ENCODE peak calls at places on chromosome 15, in nine cellular contexts. K, F, M, E, X, B, A, Y and N are unnamed samples.

GRCh38 chr15:48940508-48940907 is 23.2 kb downstream of the SHC4 start:
- DNase-seq in K (peak), F (no peak), M (peak), E (no peak), X (no peak), B (peak), A (no peak), Y (no peak), N (peak)

GRCh38 chr15:50077655-50078054 is 41.4 kb downstream of the ATP8B4 start:
- DNase-seq in K (no peak), F (no peak), M (no peak), E (no peak), X (no peak), B (no peak), A (no peak), Y (no peak), N (no peak)

GRCh38 chr15:58506787-58507671 is 75.2 kb downstream of the LIPC start:
- DNase-seq in K (no peak), F (no peak), M (no peak), E (no peak), X (peak), B (no peak), A (no peak), Y (no peak), N (no peak)

GRCh38 chr15:33242669-33243191 is 48.2 kb upstream of the FMN1 start:
- DNase-seq in K (peak), F (no peak), M (no peak), E (no peak), X (peak), B (peak), A (no peak), Y (no peak), N (no peak)

GRCh38 chr15:63985221-63986184 is 60.8 kb downstream of the DAPK2 start:
- DNase-seq in K (no peak), F (peak), M (no peak), E (peak), X (no peak), B (no peak), A (peak), Y (peak), N (no peak)

GRCh38 chr15:66600240-66600627 is 34.4 kb upstream of the LCTL start:
- DNase-seq in K (no peak), F (no peak), M (no peak), E (no peak), X (no peak), B (no peak), A (no peak), Y (no peak), N (no peak)

GRCh38 chr15:51240066-51240465 is 98.3 kb downstream of the CYP19A1 start:
- DNase-seq in K (no peak), F (no peak), M (no peak), E (no peak), X (no peak), B (no peak), A (no peak), Y (no peak), N (no peak)

GRCh38 chr15:69751575-69751974 is 299.0 kb downstream of the RPLP1 start:
- DNase-seq in K (no peak), F (no peak), M (no peak), E (no peak), X (no peak), B (no peak), A (no peak), Y (no peak), N (no peak)

GRCh38 chr15:74768771-74769342 is 13.0 kb upstream of the CSK start:
- DNase-seq in K (peak), F (peak), M (no peak), E (no peak), X (peak), B (peak), A (peak), Y (no peak), N (no peak)

GRCh38 chr15:69424748-69425413 is 10.7 kb downstream of the KIF23 start:
- DNase-seq in K (peak), F (no peak), M (no peak), E (no peak), X (no peak), B (no peak), A (no peak), Y (no peak), N (no peak)

GRCh38 chr15:98744506-98744905 is 96.2 kb downstream of the IGF1R start:
- DNase-seq in K (no peak), F (no peak), M (no peak), E (no peak), X (no peak), B (no peak), A (no peak), Y (no peak), N (no peak)

GRCh38 chr15:99844150-99844549 is 110.9 kb upstream of the LYSMD4 start:
- DNase-seq in K (no peak), F (no peak), M (no peak), E (no peak), X (no peak), B (no peak), A (no peak), Y (no peak), N (no peak)

GRCh38 chr15:59904450-59904979 is 99.6 kb upstream of the FOXB1 start:
- DNase-seq in K (no peak), F (no peak), M (no peak), E (no peak), X (peak), B (no peak), A (no peak), Y (no peak), N (no peak)

GRCh38 chr15:25329685-25330084 is 109.1 kb downstream of the UBE3A start:
- DNase-seq in K (no peak), F (no peak), M (no peak), E (no peak), X (no peak), B (no peak), A (no peak), Y (no peak), N (no peak)

DNA sequence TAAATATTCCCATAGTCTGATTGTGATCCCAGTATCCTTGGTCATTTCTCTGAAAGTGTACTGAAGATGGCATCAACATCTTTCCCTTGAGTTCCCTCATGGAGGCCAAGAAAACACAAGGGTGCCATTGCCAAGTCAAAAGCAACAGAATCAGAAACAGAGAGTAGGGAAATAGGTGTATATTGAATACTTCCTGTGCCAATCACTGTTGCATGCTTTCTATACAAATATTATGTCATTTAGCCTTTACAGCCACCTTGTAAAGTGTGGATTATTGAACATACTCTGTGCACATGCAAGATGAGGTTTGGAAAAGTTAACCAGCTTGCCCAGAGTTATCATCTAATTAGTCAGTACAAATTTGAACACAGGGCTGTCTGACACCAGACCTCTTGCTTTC is 117.9 kb downstream of the MAP2K5 start:
- DNase-seq in K (no peak), F (no peak), M (no peak), E (no peak), X (no peak), B (no peak), A (no peak), Y (no peak), N (no peak)
- H3K4me3 ChIP-seq in K (no peak), F (no peak), M (no peak), E (no peak), X (no peak), B (no peak), A (no peak), Y (no peak), N (no peak)

GRCh38 chr15:90021108-90021507 is 20.0 kb downstream of the ZNF710 start:
- DNase-seq in K (no peak), F (no peak), M (no peak), E (no peak), X (no peak), B (no peak), A (no peak), Y (no peak), N (no peak)
- H3K4me3 ChIP-seq in K (no peak), F (no peak), M (no peak), E (no peak), X (no peak), B (no peak), A (no peak), Y (no peak), N (no peak)

GRCh38 chr15:31435891-31436628 is 109.4 kb downstream of the KLF13 start:
- DNase-seq in K (no peak), F (no peak), M (no peak), E (no peak), X (no peak), B (no peak), A (peak), Y (no peak), N (no peak)
- H3K4me3 ChIP-seq in K (peak), F (no peak), M (no peak), E (no peak), X (no peak), B (no peak), A (no peak), Y (no peak), N (no peak)

GRCh38 chr15:89379423-89379735 is 44.8 kb upstream of the POLG start:
- DNase-seq in K (no peak), F (no peak), M (no peak), E (no peak), X (peak), B (no peak), A (no peak), Y (no peak), N (no peak)

GRCh38 chr15:89379818-89380217 is 45.2 kb upstream of the POLG start:
- DNase-seq in K (no peak), F (no peak), M (no peak), E (no peak), X (peak), B (no peak), A (no peak), Y (no peak), N (no peak)

GRCh38 chr15:89377042-89377841 is 42.6 kb upstream of the POLG start:
- DNase-seq in K (no peak), F (no peak), M (no peak), E (no peak), X (peak), B (no peak), A (no peak), Y (no peak), N (no peak)

GRCh38 chr15:89377842-89378698 is 43.4 kb upstream of the POLG start:
- DNase-seq in K (peak), F (no peak), M (no peak), E (no peak), X (peak), B (no peak), A (peak), Y (no peak), N (no peak)

DNA sequence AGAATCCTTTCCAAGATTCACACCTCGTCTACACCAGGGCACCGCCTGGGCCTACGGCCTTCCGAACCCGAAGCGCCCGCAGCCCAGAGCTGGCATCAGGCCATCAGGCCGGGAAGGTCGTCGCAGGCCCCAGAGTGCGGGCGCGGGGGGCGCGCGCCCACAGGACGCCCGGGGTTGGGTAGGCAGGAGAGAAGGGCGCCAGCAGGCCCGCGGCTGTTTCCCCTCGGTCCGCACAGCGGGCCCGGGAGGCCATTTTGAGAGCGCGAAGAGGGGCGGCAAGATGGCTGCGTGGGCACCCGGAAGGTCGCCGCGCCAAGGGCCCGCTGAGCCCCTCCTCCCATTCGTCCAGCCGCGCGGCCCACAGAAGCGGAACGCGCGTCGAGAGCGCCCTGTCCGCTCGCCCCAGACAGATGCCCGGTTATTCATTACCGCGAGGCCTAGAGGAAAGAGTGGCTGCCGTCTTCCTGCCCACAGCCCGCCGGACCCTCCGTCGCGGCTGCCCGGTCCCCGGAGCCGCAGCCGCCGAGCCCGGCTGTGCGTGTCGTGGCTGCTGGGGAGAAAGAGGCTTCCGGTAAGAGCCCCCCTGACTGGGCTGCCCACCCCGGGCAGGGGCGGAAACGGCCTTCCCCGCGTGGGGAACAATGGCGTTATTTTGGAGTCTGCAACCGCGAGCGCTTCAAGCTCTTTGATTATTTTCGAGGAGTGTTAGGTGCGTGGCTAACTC is 44.2 kb upstream of the POLG start:
- DNase-seq in K (no peak), F (no peak), M (no peak), E (no peak), X (peak), B (no peak), A (no peak), Y (no peak), N (no peak)
- H3K4me3 ChIP-seq in K (no peak), F (peak), M (no peak), E (no peak), X (peak), B (peak), A (no peak), Y (peak), N (no peak)

GRCh38 chr15:96053039-96054021 is 277.2 kb upstream of the NR2F2 start:
- DNase-seq in K (no peak), F (no peak), M (no peak), E (peak), X (peak), B (peak), A (no peak), Y (peak), N (no peak)

GRCh38 chr15:96054029-96054428 is 276.5 kb upstream of the NR2F2 start:
- DNase-seq in K (no peak), F (no peak), M (no peak), E (no peak), X (peak), B (no peak), A (no peak), Y (no peak), N (no peak)

GRCh38 chr15:96051598-96051997 is 278.9 kb upstream of the NR2F2 start:
- DNase-seq in K (no peak), F (no peak), M (no peak), E (no peak), X (no peak), B (no peak), A (no peak), Y (no peak), N (no peak)

GRCh38 chr15:96052154-96052553 is 278.3 kb upstream of the NR2F2 start:
- DNase-seq in K (no peak), F (no peak), M (no peak), E (no peak), X (no peak), B (no peak), A (no peak), Y (no peak), N (no peak)

GRCh38 chr15:96052572-96053038 is 277.9 kb upstream of the NR2F2 start:
- DNase-seq in K (no peak), F (no peak), M (no peak), E (no peak), X (peak), B (no peak), A (no peak), Y (no peak), N (no peak)
- H3K4me3 ChIP-seq in K (peak), F (peak), M (no peak), E (peak), X (peak), B (peak), A (no peak), Y (peak), N (no peak)

DNA sequence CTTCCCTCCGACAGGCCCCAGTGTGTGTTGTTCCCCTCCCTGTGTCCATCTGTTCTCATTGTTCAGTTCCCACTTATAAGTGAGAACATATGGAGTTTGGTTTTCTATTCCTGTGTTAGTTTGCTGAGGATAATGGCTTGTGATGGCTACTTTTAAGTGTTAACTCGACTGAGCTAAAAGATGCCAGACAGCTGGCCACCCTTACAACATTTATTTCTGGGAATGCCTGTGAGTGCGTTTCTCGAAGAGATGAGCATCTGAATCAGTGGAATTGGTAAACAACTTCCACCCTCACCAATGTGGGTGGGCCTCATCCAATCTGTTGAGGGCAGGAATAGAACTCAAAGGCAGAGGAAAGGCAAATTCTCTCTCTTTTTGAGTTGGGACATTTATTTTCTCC is 24.8 kb upstream of the TM2D3 start:
- DNase-seq in K (peak), F (no peak), M (no peak), E (no peak), X (no peak), B (no peak), A (no peak), Y (no peak), N (peak)
- H3K4me3 ChIP-seq in K (no peak), F (no peak), M (no peak), E (no peak), X (no peak), B (no peak), A (no peak), Y (no peak), N (no peak)

DNA sequence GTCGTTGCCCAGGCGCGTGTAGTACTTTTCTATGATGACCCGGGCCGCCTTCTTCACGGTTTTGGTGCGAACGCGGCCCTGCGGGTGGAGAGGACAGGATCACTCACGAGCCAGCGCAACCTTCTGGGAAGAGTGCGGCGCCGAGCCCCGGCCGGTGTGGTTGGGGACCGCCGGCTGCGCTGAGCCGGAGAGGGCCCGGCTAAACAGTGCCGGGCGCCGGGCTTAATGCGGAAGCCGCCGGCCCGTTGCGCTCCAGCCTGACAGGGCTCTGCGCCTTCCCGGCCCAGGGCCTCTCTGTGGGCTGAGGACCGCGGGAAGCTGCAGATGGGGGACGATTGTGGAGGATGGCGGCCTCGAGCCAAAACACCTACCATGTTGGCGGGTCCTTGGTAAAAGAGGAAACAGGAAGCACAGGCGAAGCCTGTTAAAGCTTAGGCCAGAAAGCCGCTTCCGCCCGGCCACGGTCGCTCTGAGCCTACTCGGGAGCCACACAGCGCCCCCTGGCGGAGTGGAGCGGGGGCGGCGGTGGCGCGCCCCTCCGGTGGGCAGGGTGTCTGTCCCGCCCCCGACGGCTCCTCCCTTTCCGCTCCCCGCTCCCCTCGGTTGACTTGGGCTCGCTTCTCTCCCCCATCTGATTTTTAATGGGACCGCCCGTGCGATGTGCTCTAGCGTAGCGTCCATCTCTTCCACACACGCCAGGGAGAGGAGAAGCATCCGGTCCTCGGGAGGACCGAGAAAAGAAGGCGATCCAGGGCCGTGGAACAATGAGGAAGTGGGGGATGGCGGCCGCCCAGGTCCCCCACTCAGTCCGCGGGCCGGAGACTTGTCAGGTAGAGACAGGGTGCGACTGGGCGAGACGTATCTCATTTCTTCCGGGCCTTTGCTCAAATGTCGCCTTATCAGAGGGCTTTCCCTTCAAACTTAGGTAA is at the start of gene RPS17:
- DNase-seq in K (peak), F (peak), M (peak), E (peak), X (peak), B (peak), A (peak), Y (peak), N (peak)
- H3K4me3 ChIP-seq in K (peak), F (peak), M (peak), E (peak), X (peak), B (peak), A (peak), Y (peak), N (peak)

GRCh38 chr15:38682861-38683260 is 118.2 kb upstream of the RASGRP1 start:
- DNase-seq in K (no peak), F (no peak), M (no peak), E (no peak), X (no peak), B (no peak), A (no peak), Y (no peak), N (no peak)

GRCh38 chr15:38682363-38682762 is 117.7 kb upstream of the RASGRP1 start:
- DNase-seq in K (no peak), F (no peak), M (no peak), E (no peak), X (no peak), B (no peak), A (no peak), Y (no peak), N (no peak)

GRCh38 chr15:38685686-38686339 is 121.2 kb upstream of the RASGRP1 start:
- DNase-seq in K (no peak), F (no peak), M (no peak), E (no peak), X (no peak), B (no peak), A (no peak), Y (no peak), N (no peak)

GRCh38 chr15:38683382-38684242 is 119.0 kb upstream of the RASGRP1 start:
- DNase-seq in K (peak), F (peak), M (no peak), E (no peak), X (peak), B (peak), A (peak), Y (peak), N (no peak)

DNA sequence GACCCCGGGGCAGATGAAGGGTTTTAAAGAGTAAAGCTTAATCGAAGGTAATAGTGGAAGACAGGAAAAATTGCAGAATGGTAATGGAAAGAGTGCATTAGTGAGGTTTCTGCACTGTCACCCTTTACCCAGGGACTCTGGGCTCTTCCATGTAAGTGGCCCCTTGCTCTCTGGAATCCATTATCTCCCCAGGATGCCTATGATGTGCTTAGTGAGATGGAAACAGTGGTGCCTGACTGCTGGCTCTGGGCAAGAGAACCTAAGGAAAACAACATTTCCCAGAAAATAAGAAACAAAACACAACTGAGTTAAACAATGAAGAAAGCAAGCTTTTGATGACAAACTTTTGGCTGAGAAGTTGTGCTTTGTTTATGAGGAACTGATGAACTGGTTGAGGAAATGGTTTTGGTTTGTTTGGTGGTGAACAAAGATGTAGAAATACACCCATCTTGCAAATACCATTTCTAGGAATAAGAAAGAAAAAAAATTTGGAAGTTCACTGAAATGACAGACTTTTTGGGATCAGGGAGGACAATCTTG is 119.9 kb upstream of the RASGRP1 start:
- DNase-seq in K (no peak), F (no peak), M (no peak), E (no peak), X (no peak), B (no peak), A (no peak), Y (no peak), N (no peak)
- H3K4me3 ChIP-seq in K (no peak), F (no peak), M (no peak), E (no peak), X (no peak), B (no peak), A (no peak), Y (no peak), N (no peak)